ENCODE peak calls at places on chromosomes 2 and 18, in ten cellular contexts. One of them, this sample, is unnamed.

GRCh38 chr2:237165405-237166276 is 80.0 kb downstream of the COPS8 start:
- DNase-seq in Panc1: no peak
- DNase-seq in thyroid gland: peak; percentile 9
- DNase-seq in adipocyte: peak; percentile 48
- DNase-seq in fibroblast of mammary gland: peak; percentile 74
- DNase-seq in astrocyte: no peak
- DNase-seq in epithelial cell of esophagus: peak; percentile 53
- DNase-seq in effector memory CD4-positive, alpha-beta T cell: no peak
- DNase-seq in cardiac muscle cell: peak; percentile 67
- DNase-seq in left ventricle myocardium inferior: no peak
- DNase-seq in this sample: no peak

GRCh38 chr18:47724186-47724975 is 206.1 kb downstream of the SMAD2 start:
- DNase-seq in adipocyte: no peak
- DNase-seq in astrocyte: no peak
- DNase-seq in effector memory CD4-positive, alpha-beta T cell: no peak
- DNase-seq in cardiac muscle cell: no peak
- DNase-seq in thyroid gland: peak; percentile 64
- DNase-seq in epithelial cell of esophagus: no peak
- DNase-seq in fibroblast of mammary gland: no peak
- DNase-seq in Panc1: no peak
- DNase-seq in left ventricle myocardium inferior: no peak
- DNase-seq in this sample: no peak

GRCh38 chr2:95362486-95362885 is 40.0 kb upstream of the FAHD2A start:
- DNase-seq in cardiac muscle cell: no peak
- DNase-seq in Panc1: no peak
- DNase-seq in effector memory CD4-positive, alpha-beta T cell: no peak
- DNase-seq in left ventricle myocardium inferior: no peak
- DNase-seq in epithelial cell of esophagus: no peak
- DNase-seq in fibroblast of mammary gland: no peak
- DNase-seq in thyroid gland: peak; percentile 1
- DNase-seq in adipocyte: no peak
- DNase-seq in astrocyte: no peak
- DNase-seq in this sample: no peak

GRCh38 chr2:96260404-96261260 is 5.2 kb downstream of the TMEM127 start:
- DNase-seq in astrocyte: peak; percentile 81
- DNase-seq in effector memory CD4-positive, alpha-beta T cell: no peak
- DNase-seq in epithelial cell of esophagus: peak; percentile 87
- DNase-seq in cardiac muscle cell: peak; percentile 83
- DNase-seq in adipocyte: peak; percentile 90
- DNase-seq in thyroid gland: peak; percentile 68
- DNase-seq in left ventricle myocardium inferior: peak; percentile 61
- DNase-seq in fibroblast of mammary gland: peak; percentile 94
- DNase-seq in Panc1: peak; percentile 93
- DNase-seq in this sample: peak; percentile 63

GRCh38 chr2:23624378-23624777 is 239.4 kb downstream of the KLHL29 start:
- DNase-seq in epithelial cell of esophagus: peak; percentile 9
- DNase-seq in Panc1: no peak
- DNase-seq in effector memory CD4-positive, alpha-beta T cell: no peak
- DNase-seq in fibroblast of mammary gland: peak; percentile 28
- DNase-seq in thyroid gland: no peak
- DNase-seq in astrocyte: no peak
- DNase-seq in left ventricle myocardium inferior: no peak
- DNase-seq in adipocyte: no peak
- DNase-seq in cardiac muscle cell: peak; percentile 3
- DNase-seq in this sample: no peak

GRCh38 chr2:53018830-53019425 is 748.7 kb upstream of the CHAC2 start:
- DNase-seq in thyroid gland: no peak
- DNase-seq in left ventricle myocardium inferior: no peak
- DNase-seq in adipocyte: peak; percentile 42
- DNase-seq in astrocyte: no peak
- DNase-seq in fibroblast of mammary gland: peak; percentile 20
- DNase-seq in epithelial cell of esophagus: no peak
- DNase-seq in effector memory CD4-positive, alpha-beta T cell: no peak
- DNase-seq in Panc1: no peak
- DNase-seq in cardiac muscle cell: peak; percentile 9
- DNase-seq in this sample: no peak

GRCh38 chr18:77711096-77711495 is 461.4 kb downstream of the GALR1 start:
- DNase-seq in fibroblast of mammary gland: no peak
- DNase-seq in cardiac muscle cell: no peak
- DNase-seq in astrocyte: no peak
- DNase-seq in left ventricle myocardium inferior: no peak
- DNase-seq in epithelial cell of esophagus: no peak
- DNase-seq in thyroid gland: no peak
- DNase-seq in Panc1: no peak
- DNase-seq in effector memory CD4-positive, alpha-beta T cell: no peak
- DNase-seq in adipocyte: peak; percentile 9
- DNase-seq in this sample: no peak

GRCh38 chr18:65897292-65897691 is 146.5 kb downstream of the CDH7 start:
- DNase-seq in effector memory CD4-positive, alpha-beta T cell: no peak
- DNase-seq in epithelial cell of esophagus: no peak
- DNase-seq in fibroblast of mammary gland: no peak
- DNase-seq in astrocyte: no peak
- DNase-seq in cardiac muscle cell: no peak
- DNase-seq in thyroid gland: no peak
- DNase-seq in Panc1: no peak
- DNase-seq in adipocyte: no peak
- DNase-seq in left ventricle myocardium inferior: no peak
- DNase-seq in this sample: no peak

GRCh38 chr18:3710712-3711269 is 260.8 kb downstream of the TGIF1 start:
- DNase-seq in epithelial cell of esophagus: no peak
- DNase-seq in Panc1: no peak
- DNase-seq in thyroid gland: peak; percentile 74
- DNase-seq in adipocyte: peak; percentile 6
- DNase-seq in cardiac muscle cell: no peak
- DNase-seq in effector memory CD4-positive, alpha-beta T cell: no peak
- DNase-seq in left ventricle myocardium inferior: peak; percentile 26
- DNase-seq in astrocyte: no peak
- DNase-seq in fibroblast of mammary gland: no peak
- DNase-seq in this sample: peak; percentile 42

GRCh38 chr18:3704556-3705162 is 254.7 kb downstream of the TGIF1 start:
- DNase-seq in left ventricle myocardium inferior: no peak
- DNase-seq in adipocyte: no peak
- DNase-seq in cardiac muscle cell: peak; percentile 38
- DNase-seq in epithelial cell of esophagus: no peak
- DNase-seq in fibroblast of mammary gland: no peak
- DNase-seq in Panc1: no peak
- DNase-seq in effector memory CD4-positive, alpha-beta T cell: no peak
- DNase-seq in astrocyte: peak; percentile 44
- DNase-seq in thyroid gland: no peak
- DNase-seq in this sample: no peak

GRCh38 chr2:226797289-226797988 is 2.2 kb downstream of the IRS1 start:
- DNase-seq in epithelial cell of esophagus: no peak
- DNase-seq in astrocyte: no peak
- DNase-seq in left ventricle myocardium inferior: peak; percentile 48
- DNase-seq in thyroid gland: peak; percentile 69
- DNase-seq in adipocyte: no peak
- DNase-seq in Panc1: no peak
- DNase-seq in fibroblast of mammary gland: peak; percentile 58
- DNase-seq in cardiac muscle cell: no peak
- DNase-seq in effector memory CD4-positive, alpha-beta T cell: no peak
- DNase-seq in this sample: no peak

GRCh38 chr2:226797989-226798421 is 1.6 kb downstream of the IRS1 start:
- DNase-seq in fibroblast of mammary gland: no peak
- DNase-seq in left ventricle myocardium inferior: peak; percentile 18
- DNase-seq in thyroid gland: peak; percentile 35
- DNase-seq in adipocyte: peak; percentile 25
- DNase-seq in astrocyte: no peak
- DNase-seq in Panc1: no peak
- DNase-seq in effector memory CD4-positive, alpha-beta T cell: no peak
- DNase-seq in cardiac muscle cell: no peak
- DNase-seq in epithelial cell of esophagus: no peak
- DNase-seq in this sample: no peak

GRCh38 chr2:226796012-226796839 is 3.4 kb downstream of the IRS1 start:
- DNase-seq in epithelial cell of esophagus: peak; percentile 17
- DNase-seq in adipocyte: no peak
- DNase-seq in effector memory CD4-positive, alpha-beta T cell: no peak
- DNase-seq in Panc1: no peak
- DNase-seq in left ventricle myocardium inferior: peak; percentile 18
- DNase-seq in thyroid gland: peak; percentile 37
- DNase-seq in fibroblast of mammary gland: no peak
- DNase-seq in astrocyte: no peak
- DNase-seq in cardiac muscle cell: no peak
- DNase-seq in this sample: no peak

GRCh38 chr2:226795281-226796011 is 4.2 kb downstream of the IRS1 start:
- DNase-seq in cardiac muscle cell: no peak
- DNase-seq in epithelial cell of esophagus: peak; percentile 44
- DNase-seq in left ventricle myocardium inferior: no peak
- DNase-seq in thyroid gland: peak; percentile 29
- DNase-seq in adipocyte: peak; percentile 17
- DNase-seq in fibroblast of mammary gland: peak; percentile 63
- DNase-seq in effector memory CD4-positive, alpha-beta T cell: no peak
- DNase-seq in astrocyte: no peak
- DNase-seq in Panc1: no peak
- DNase-seq in this sample: no peak

GRCh38 chr2:226796840-226797288 is 2.8 kb downstream of the IRS1 start:
- DNase-seq in effector memory CD4-positive, alpha-beta T cell: no peak
- DNase-seq in thyroid gland: peak; percentile 77
- DNase-seq in epithelial cell of esophagus: peak; percentile 40
- DNase-seq in astrocyte: no peak
- DNase-seq in adipocyte: peak; percentile 34
- DNase-seq in Panc1: no peak
- DNase-seq in left ventricle myocardium inferior: peak; percentile 49
- DNase-seq in cardiac muscle cell: no peak
- DNase-seq in fibroblast of mammary gland: peak; percentile 69
- DNase-seq in this sample: no peak
- H3K4me3 ChIP-seq in effector memory CD4-positive, alpha-beta T cell: no peak overlapping the region
- H3K4me3 ChIP-seq in thyroid gland: peak overlapping the region; percentile 76
- H3K4me3 ChIP-seq in epithelial cell of esophagus: peak overlapping the region; percentile 72
- H3K4me3 ChIP-seq in astrocyte: peak overlapping the region; percentile 61
- H3K4me3 ChIP-seq in adipocyte: peak overlapping the region; percentile 87
- H3K4me3 ChIP-seq in Panc1: peak overlapping the region; percentile 73
- H3K4me3 ChIP-seq in left ventricle myocardium inferior: peak overlapping the region; percentile 89
- H3K4me3 ChIP-seq in cardiac muscle cell: no peak overlapping the region
- H3K4me3 ChIP-seq in fibroblast of mammary gland: peak overlapping the region; percentile 76
- H3K4me3 ChIP-seq in this sample: no peak overlapping the region

GRCh38 chr2:169571571-169571970 is 2.1 kb downstream of the FASTKD1 start:
- DNase-seq in epithelial cell of esophagus: no peak
- DNase-seq in thyroid gland: no peak
- DNase-seq in adipocyte: no peak
- DNase-seq in Panc1: no peak
- DNase-seq in cardiac muscle cell: no peak
- DNase-seq in fibroblast of mammary gland: no peak
- DNase-seq in effector memory CD4-positive, alpha-beta T cell: no peak
- DNase-seq in astrocyte: no peak
- DNase-seq in left ventricle myocardium inferior: no peak
- DNase-seq in this sample: no peak
- H3K4me3 ChIP-seq in epithelial cell of esophagus: no peak overlapping the region
- H3K4me3 ChIP-seq in thyroid gland: no peak overlapping the region
- H3K4me3 ChIP-seq in adipocyte: no peak overlapping the region
- H3K4me3 ChIP-seq in Panc1: no peak overlapping the region
- H3K4me3 ChIP-seq in cardiac muscle cell: peak overlapping the region; percentile 49
- H3K4me3 ChIP-seq in fibroblast of mammary gland: no peak overlapping the region
- H3K4me3 ChIP-seq in effector memory CD4-positive, alpha-beta T cell: no peak overlapping the region
- H3K4me3 ChIP-seq in astrocyte: no peak overlapping the region
- H3K4me3 ChIP-seq in left ventricle myocardium inferior: peak overlapping the region; percentile 79
- H3K4me3 ChIP-seq in this sample: no peak overlapping the region

GRCh38 chr18:61583548-61583947 is 250.3 kb downstream of the CDH20 start:
- DNase-seq in Panc1: no peak
- DNase-seq in cardiac muscle cell: no peak
- DNase-seq in adipocyte: no peak
- DNase-seq in fibroblast of mammary gland: no peak
- DNase-seq in thyroid gland: no peak
- DNase-seq in effector memory CD4-positive, alpha-beta T cell: no peak
- DNase-seq in astrocyte: no peak
- DNase-seq in left ventricle myocardium inferior: no peak
- DNase-seq in epithelial cell of esophagus: no peak
- DNase-seq in this sample: no peak

GRCh38 chr18:61580061-61580460 is 246.8 kb downstream of the CDH20 start:
- DNase-seq in epithelial cell of esophagus: no peak
- DNase-seq in adipocyte: peak; percentile 43
- DNase-seq in cardiac muscle cell: peak; percentile 33
- DNase-seq in effector memory CD4-positive, alpha-beta T cell: no peak
- DNase-seq in fibroblast of mammary gland: no peak
- DNase-seq in thyroid gland: no peak
- DNase-seq in Panc1: no peak
- DNase-seq in astrocyte: no peak
- DNase-seq in left ventricle myocardium inferior: no peak
- DNase-seq in this sample: no peak

GRCh38 chr18:61582205-61582710 is 249.0 kb downstream of the CDH20 start:
- DNase-seq in adipocyte: no peak
- DNase-seq in fibroblast of mammary gland: no peak
- DNase-seq in effector memory CD4-positive, alpha-beta T cell: no peak
- DNase-seq in cardiac muscle cell: no peak
- DNase-seq in left ventricle myocardium inferior: peak; percentile 45
- DNase-seq in Panc1: no peak
- DNase-seq in astrocyte: no peak
- DNase-seq in thyroid gland: no peak
- DNase-seq in epithelial cell of esophagus: no peak
- DNase-seq in this sample: no peak

GRCh38 chr18:61579581-61579980 is 246.4 kb downstream of the CDH20 start:
- DNase-seq in cardiac muscle cell: no peak
- DNase-seq in Panc1: no peak
- DNase-seq in effector memory CD4-positive, alpha-beta T cell: no peak
- DNase-seq in left ventricle myocardium inferior: no peak
- DNase-seq in thyroid gland: no peak
- DNase-seq in adipocyte: peak; percentile 52
- DNase-seq in epithelial cell of esophagus: no peak
- DNase-seq in fibroblast of mammary gland: no peak
- DNase-seq in astrocyte: no peak
- DNase-seq in this sample: no peak

GRCh38 chr18:61581578-61582204 is 248.5 kb downstream of the CDH20 start:
- DNase-seq in cardiac muscle cell: peak; percentile 69
- DNase-seq in epithelial cell of esophagus: peak; percentile 69
- DNase-seq in astrocyte: peak; percentile 23
- DNase-seq in fibroblast of mammary gland: peak; percentile 46
- DNase-seq in adipocyte: peak; percentile 76
- DNase-seq in effector memory CD4-positive, alpha-beta T cell: peak; percentile 9
- DNase-seq in left ventricle myocardium inferior: peak; percentile 81
- DNase-seq in Panc1: peak; percentile 35
- DNase-seq in thyroid gland: peak; percentile 80
- DNase-seq in this sample: peak; percentile 74
- H3K4me3 ChIP-seq in cardiac muscle cell: peak overlapping the region; percentile 19
- H3K4me3 ChIP-seq in epithelial cell of esophagus: peak overlapping the region; percentile 43
- H3K4me3 ChIP-seq in astrocyte: peak overlapping the region; percentile 57
- H3K4me3 ChIP-seq in fibroblast of mammary gland: peak overlapping the region; percentile 42
- H3K4me3 ChIP-seq in adipocyte: peak overlapping the region; percentile 70
- H3K4me3 ChIP-seq in effector memory CD4-positive, alpha-beta T cell: no peak overlapping the region
- H3K4me3 ChIP-seq in left ventricle myocardium inferior: peak overlapping the region; percentile 67
- H3K4me3 ChIP-seq in Panc1: peak overlapping the region; percentile 17
- H3K4me3 ChIP-seq in thyroid gland: no peak overlapping the region
- H3K4me3 ChIP-seq in this sample: no peak overlapping the region

DNA sequence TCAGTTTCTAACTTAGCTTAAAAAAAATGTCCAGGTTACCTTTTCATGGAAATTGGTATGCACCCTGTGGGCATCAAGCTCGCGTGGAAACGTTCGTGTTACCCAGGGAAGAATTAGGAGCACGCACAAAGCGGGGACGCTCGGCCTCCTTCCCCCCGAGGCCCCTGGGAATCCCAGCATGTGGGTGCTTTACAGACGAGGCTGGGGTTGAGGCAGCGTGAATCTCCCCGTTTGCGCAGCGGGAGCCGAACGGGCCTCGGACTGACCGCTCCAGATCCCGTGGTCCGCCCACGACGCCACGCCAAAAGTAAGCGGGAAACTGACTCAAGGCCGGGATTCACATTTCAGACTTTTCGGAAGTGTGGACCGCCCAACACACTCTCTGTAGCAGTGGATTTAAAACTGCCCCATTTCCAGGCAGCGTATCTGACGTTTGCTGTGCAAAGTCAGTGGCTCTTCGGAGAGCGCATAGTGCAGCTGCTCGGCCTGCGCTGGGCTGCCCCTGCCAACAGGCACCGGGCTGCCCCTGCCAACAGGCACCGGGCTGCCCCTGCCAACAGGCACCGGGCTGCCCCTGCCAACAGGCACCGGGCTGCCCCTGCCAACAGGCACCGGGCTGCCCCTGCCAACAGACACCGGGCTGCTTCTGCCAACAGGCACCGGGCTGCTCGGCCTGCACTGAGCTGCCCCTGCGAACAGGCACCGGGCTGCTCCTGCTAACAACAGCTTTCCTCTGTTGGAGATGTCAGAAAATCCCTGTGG is 49.7 kb downstream of the SH3YL1 start:
- DNase-seq in effector memory CD4-positive, alpha-beta T cell: no peak
- DNase-seq in Panc1: no peak
- DNase-seq in adipocyte: no peak
- DNase-seq in epithelial cell of esophagus: no peak
- DNase-seq in astrocyte: no peak
- DNase-seq in left ventricle myocardium inferior: peak; percentile 46
- DNase-seq in fibroblast of mammary gland: no peak
- DNase-seq in thyroid gland: no peak
- DNase-seq in cardiac muscle cell: no peak
- DNase-seq in this sample: no peak
- H3K4me3 ChIP-seq in effector memory CD4-positive, alpha-beta T cell: no peak overlapping the region
- H3K4me3 ChIP-seq in Panc1: no peak overlapping the region
- H3K4me3 ChIP-seq in adipocyte: no peak overlapping the region
- H3K4me3 ChIP-seq in epithelial cell of esophagus: no peak overlapping the region
- H3K4me3 ChIP-seq in astrocyte: no peak overlapping the region
- H3K4me3 ChIP-seq in left ventricle myocardium inferior: no peak overlapping the region
- H3K4me3 ChIP-seq in fibroblast of mammary gland: no peak overlapping the region
- H3K4me3 ChIP-seq in thyroid gland: no peak overlapping the region
- H3K4me3 ChIP-seq in cardiac muscle cell: no peak overlapping the region
- H3K4me3 ChIP-seq in this sample: no peak overlapping the region